ENCODE peak calls at places on chromosomes 13 and 19, in five cellular contexts. P is kidney glomerular epithelial cell, K is AG09309, O is progenitor cell of endocrine pancreas, U is DMS153. F is an unnamed sample.

GRCh38 chr13:98930014-98930625 is 47.7 kb downstream of the DOCK9 start:
- DNase-seq in P (no peak), K (no peak), O (no peak), U (no peak), F (no peak)

GRCh38 chr19:12843999-12844732 is 5.9 kb downstream of the MAST1 start:
- DNase-seq in P (no peak), K (no peak), O (no peak), U (no peak), F (no peak)

GRCh38 chr13:33228645-33229445 is 56.7 kb downstream of the STARD13 start:
- DNase-seq in P (peak; percentile 53), K (no peak), O (no peak), U (peak; percentile 10), F (no peak)

GRCh38 chr19:36973021-36973843 is 57.1 kb downstream of the ZNF568 start:
- DNase-seq in P (peak; percentile 59), K (peak; percentile 11), O (no peak), U (no peak), F (peak; percentile 88)

GRCh38 chr19:28023064-28023463 is 1189.9 kb downstream of the UQCRFS1 start:
- DNase-seq in P (peak; percentile 77), K (no peak), O (no peak), U (no peak), F (no peak)

GRCh38 chr19:45161715-45162463 is 1.1 kb upstream of the NKPD1 start:
- DNase-seq in P (peak; percentile 19), K (no peak), O (peak; percentile 62), U (no peak), F (no peak)

GRCh38 chr19:55447421-55448174 is 4.5 kb upstream of the SHISA7 start:
- DNase-seq in P (no peak), K (no peak), O (no peak), U (peak; percentile 29), F (no peak)

GRCh38 chr19:33389574-33390119 is 16.1 kb downstream of the CEBPG start:
- DNase-seq in P (no peak), K (no peak), O (no peak), U (no peak), F (no peak)

GRCh38 chr19:15283141-15283885 is 49.0 kb downstream of the BRD4 start:
- DNase-seq in P (no peak), K (no peak), O (no peak), U (no peak), F (no peak)

GRCh38 chr13:32031025-32031814 is at the start of gene FRY:
- DNase-seq in P (peak; percentile 38), K (no peak), O (peak; percentile 37), U (peak; percentile 63), F (peak; percentile 75)

GRCh38 chr13:34547929-34548328 is 394.1 kb upstream of the NBEA start:
- DNase-seq in P (no peak), K (no peak), O (no peak), U (no peak), F (no peak)

GRCh38 chr13:66805657-66806056 is 424.5 kb downstream of the PCDH9 start:
- DNase-seq in P (no peak), K (no peak), O (no peak), U (no peak), F (no peak)

GRCh38 chr13:108375772-108376171 is 106.3 kb downstream of the TNFSF13B start:
- DNase-seq in P (no peak), K (no peak), O (no peak), U (no peak), F (no peak)

GRCh38 chr19:49017666-49018351 is 918 bp upstream of the LHB start:
- DNase-seq in P (peak; percentile 21), K (no peak), O (peak; percentile 59), U (no peak), F (no peak)

GRCh38 chr19:13983213-13983889 is 22.8 kb downstream of the RFX1 start:
- DNase-seq in P (no peak), K (no peak), O (no peak), U (peak; percentile 82), F (no peak)

GRCh38 chr19:49132974-49133609 is 13.7 kb downstream of the PPFIA3 start:
- DNase-seq in P (no peak), K (no peak), O (no peak), U (peak; percentile 40), F (no peak)

GRCh38 chr13:44932850-44933251 is 56.4 kb downstream of the NUFIP1 start:
- DNase-seq in P (peak; percentile 19), K (peak; percentile 25), O (no peak), U (no peak), F (no peak)

GRCh38 chr19:7930765-7931164 is 4.8 kb upstream of the CTXN1 start:
- DNase-seq in P (no peak), K (no peak), O (no peak), U (no peak), F (no peak)

GRCh38 chr13:75927183-75927582 is 291.1 kb downstream of the LMO7 start:
- DNase-seq in P (no peak), K (no peak), O (no peak), U (no peak), F (no peak)

GRCh38 chr13:60111726-60112125 is 52.0 kb downstream of the DIAPH3 start:
- DNase-seq in P (no peak), K (no peak), O (no peak), U (no peak), F (no peak)

GRCh38 chr19:662207-662961 is 630 bp downstream of the RNF126 start:
- DNase-seq in P (peak; percentile 36), K (no peak), O (no peak), U (no peak), F (no peak)

GRCh38 chr13:100396771-100397170 is 191.8 kb downstream of the GGACT start:
- DNase-seq in P (no peak), K (no peak), O (no peak), U (no peak), F (no peak)

GRCh38 chr19:51188227-51188559 is 36.7 kb upstream of the CD33 start:
- DNase-seq in P (no peak), K (no peak), O (no peak), U (no peak), F (no peak)

GRCh38 chr19:42216653-42217521 is 590 bp downstream of the DEDD2 start:
- DNase-seq in P (no peak), K (no peak), O (peak; percentile 46), U (peak; percentile 21), F (no peak)

GRCh38 chr19:13033819-13034611 is 38.7 kb downstream of the NFIX start:
- DNase-seq in P (no peak), K (no peak), O (no peak), U (peak; percentile 61), F (no peak)

GRCh38 chr19:30757836-30758617 is 385.8 kb downstream of the ZNF536 start:
- DNase-seq in P (no peak), K (no peak), O (no peak), U (no peak), F (no peak)

F was measured in ureter.